ENCODE peak calls at places on chromosomes 5 and 9, in nine cellular contexts. L is left ventricle myocardium inferior, Z is neural progenitor cell, R is body of pancreas, T is heart right ventricle, A is colonic mucosa, J is fibroblast of lung, X is upper lobe of right lung, S is PC-3. P is an unnamed sample. For H3K36me3 and H3K27me3, the result is how much of the 10 kb centered on the place peaks cover.

GRCh38 chr9:131276107-131276888 is at the start of gene FAM78A:
- DNase-seq in J (peak), R (no peak), L (peak), T (peak), Z (peak), S (no peak), A (no peak), X (peak), P (no peak)

GRCh38 chr5:163770625-163771024 is 265.2 kb downstream of the MAT2B start:
- DNase-seq in Z (no peak), A (no peak), L (no peak), J (no peak), X (no peak), R (no peak), S (no peak), T (no peak), P (no peak)

GRCh38 chr5:36943584-36943983 is 67.0 kb downstream of the NIPBL start:
- DNase-seq in Z (no peak), X (no peak), T (no peak), J (no peak), A (no peak), R (no peak), L (no peak), S (no peak), P (no peak)

GRCh38 chr9:137313956-137314560 is 12.0 kb upstream of the NRARP start:
- DNase-seq in J (no peak), A (no peak), S (no peak), X (peak), L (peak), T (no peak), Z (peak), R (peak), P (no peak)

GRCh38 chr5:128213340-128213739 is 129.8 kb downstream of the SLC12A2 start:
- DNase-seq in L (no peak), T (no peak), S (peak), Z (peak), A (peak), R (peak), J (peak), X (no peak), P (peak)

GRCh38 chr9:31574006-31574750 is 810.3 kb upstream of the ACO1 start:
- DNase-seq in Z (no peak), X (no peak), A (no peak), J (peak), T (no peak), L (no peak), R (no peak), S (peak), P (peak)

GRCh38 chr5:34717426-34718327 is 61.5 kb downstream of the RAI14 start:
- DNase-seq in Z (peak), A (no peak), S (peak), T (no peak), L (no peak), J (peak), R (no peak), X (no peak), P (peak)

GRCh38 chr5:33781286-33781685 is 110.5 kb downstream of the ADAMTS12 start:
- DNase-seq in S (peak), T (no peak), L (no peak), X (no peak), R (no peak), A (no peak), J (peak), Z (peak), P (no peak)

GRCh38 chr9:92004045-92004392 is 54.0 kb upstream of the ROR2 start:
- DNase-seq in A (no peak), Z (no peak), R (no peak), L (no peak), J (no peak), T (no peak), X (no peak), S (no peak), P (no peak)

GRCh38 chr5:76789991-76790571 is 28.7 kb upstream of the F2RL1 start:
- DNase-seq in J (peak), X (no peak), R (no peak), S (no peak), T (no peak), Z (no peak), A (no peak), L (no peak), P (peak)

GRCh38 chr5:14714706-14715105 is 50.2 kb downstream of the OTULIN start:
- DNase-seq in X (no peak), J (no peak), A (no peak), Z (no peak), T (no peak), L (no peak), R (no peak), S (peak), P (peak)

GRCh38 chr5:108818613-108819272 is 71.0 kb downstream of the FER start:
- DNase-seq in S (peak), A (no peak), J (peak), X (no peak), Z (no peak), R (no peak), T (no peak), L (no peak), P (peak)

GRCh38 chr5:167634432-167634831 is 657.0 kb upstream of the WWC1 start:
- DNase-seq in X (no peak), L (no peak), A (no peak), R (no peak), Z (no peak), S (no peak), T (no peak), J (peak), P (peak)

GRCh38 chr5:22372376-22372775 is 480.8 kb downstream of the CDH12 start:
- DNase-seq in L (no peak), A (no peak), T (no peak), S (peak), Z (no peak), R (no peak), X (no peak), J (peak), P (peak)

GRCh38 chr5:98927988-98928801 is 612 bp downstream of the CHD1 start:
- DNase-seq in R (peak), S (peak), A (peak), Z (peak), T (peak), J (peak), X (peak), L (peak), P (peak)

GRCh38 chr9:110330484-110331115 is 7.1 kb downstream of the TXNDC8 start:
- DNase-seq in J (peak), L (no peak), R (no peak), X (no peak), A (no peak), T (no peak), S (no peak), Z (no peak), P (no peak)

GRCh38 chr9:131709741-131710499 is 30.0 kb downstream of the RAPGEF1 start:
- DNase-seq in T (no peak), L (no peak), A (no peak), S (no peak), Z (peak), J (peak), R (no peak), X (no peak), P (peak)

GRCh38 chr9:133763272-133764183 is 25.4 kb upstream of the SARDH start:
- DNase-seq in Z (no peak), R (no peak), L (no peak), A (no peak), X (peak), T (no peak), J (peak), S (no peak), P (no peak)

GRCh38 chr9:116045083-116045482 is 108.5 kb upstream of the PAPPA start:
- DNase-seq in R (no peak), X (no peak), A (no peak), J (no peak), T (no peak), S (no peak), L (no peak), Z (no peak), P (no peak)

GRCh38 chr5:5736007-5736406 is 313.5 kb downstream of the ICE1 start:
- DNase-seq in L (no peak), R (no peak), A (no peak), J (no peak), X (no peak), T (no peak), Z (no peak), S (no peak), P (no peak)

GRCh38 chr9:5853005-5853404 is 20.1 kb upstream of the ERMP1 start:
- DNase-seq in Z (no peak), A (no peak), X (no peak), T (no peak), R (no peak), J (no peak), L (no peak), S (no peak), P (no peak)

GRCh38 chr9:1337169-1337568 is 287.0 kb downstream of the DMRT2 start:
- DNase-seq in T (no peak), J (no peak), S (peak), X (no peak), A (no peak), R (no peak), L (no peak), Z (no peak), P (peak)

GRCh38 chr5:96026334-96027065 is 64.8 kb upstream of the ELL2 start:
- DNase-seq in L (no peak), A (no peak), X (no peak), S (peak), Z (no peak), J (peak), R (no peak), T (no peak), P (peak)

GRCh38 chr9:97243606-97244005 is 63.9 kb upstream of the CCDC180 start:
- DNase-seq in T (no peak), X (no peak), L (no peak), Z (no peak), S (no peak), A (no peak), J (peak), R (no peak), P (no peak)

GRCh38 chr9:1647776-1648175 is 367.4 kb upstream of the SMARCA2 start:
- DNase-seq in L (no peak), Z (no peak), T (no peak), A (no peak), R (no peak), X (no peak), J (no peak), S (peak), P (peak)

GRCh38 chr9:16213781-16214515 is 656.5 kb downstream of the BNC2 start:
- DNase-seq in T (peak), L (peak), A (peak), S (peak), Z (no peak), J (peak), X (no peak), R (peak), P (peak)

GRCh38 chr5:57004800-57005199 is 52.9 kb upstream of the MIER3 start:
- DNase-seq in A (no peak), S (peak), X (no peak), T (no peak), L (no peak), Z (no peak), J (no peak), R (no peak), P (peak)

GRCh38 chr9:91864372-91864771 is 85.7 kb downstream of the ROR2 start:
- DNase-seq in S (no peak), Z (no peak), L (no peak), J (peak), X (no peak), T (no peak), R (no peak), A (no peak), P (no peak)

GRCh38 chr5:67350600-67351315 is 154.2 kb upstream of the CD180 start:
- DNase-seq in L (no peak), T (no peak), Z (no peak), R (no peak), A (no peak), X (no peak), J (no peak), S (no peak), P (no peak)

GRCh38 chr9:83655433-83655832 is 32.5 kb downstream of the IDNK start:
- DNase-seq in S (no peak), L (no peak), X (no peak), Z (no peak), J (no peak), A (peak), R (no peak), T (no peak), P (no peak)

GRCh38 chr9:83651558-83651957 is 28.6 kb downstream of the IDNK start:
- DNase-seq in R (no peak), T (no peak), Z (no peak), J (no peak), X (no peak), A (no peak), S (no peak), L (no peak), P (no peak)

GRCh38 chr9:83656032-83656680 is 33.2 kb downstream of the IDNK start:
- DNase-seq in Z (no peak), L (no peak), T (no peak), S (no peak), A (no peak), R (no peak), X (no peak), J (no peak), P (no peak)

GRCh38 chr9:83662933-83663332 is 40.0 kb downstream of the IDNK start:
- DNase-seq in S (no peak), J (no peak), A (no peak), X (no peak), L (no peak), R (no peak), Z (no peak), T (no peak), P (no peak)

GRCh38 chr9:83656952-83657351 is 34.0 kb downstream of the IDNK start:
- DNase-seq in X (no peak), T (no peak), A (no peak), R (no peak), L (no peak), J (no peak), Z (no peak), S (no peak), P (no peak)
- H3K36me3 ChIP-seq in X (half or more), T (under half), A (under half), R (under half), L (half or more), J (under half), Z (under half), S (half or more), P (under half)

GRCh38 chr5:140855772-140856674 is at the start of gene PCDHA10:
- DNase-seq in Z (peak), L (no peak), A (no peak), R (no peak), S (no peak), J (no peak), T (no peak), X (no peak), P (peak)
- TF ChIP-seq CTCF in Z (peak), L (peak), A (no peak), R (peak), S (peak), J (no peak), T (no peak), X (peak), P (no peak)

DNA sequence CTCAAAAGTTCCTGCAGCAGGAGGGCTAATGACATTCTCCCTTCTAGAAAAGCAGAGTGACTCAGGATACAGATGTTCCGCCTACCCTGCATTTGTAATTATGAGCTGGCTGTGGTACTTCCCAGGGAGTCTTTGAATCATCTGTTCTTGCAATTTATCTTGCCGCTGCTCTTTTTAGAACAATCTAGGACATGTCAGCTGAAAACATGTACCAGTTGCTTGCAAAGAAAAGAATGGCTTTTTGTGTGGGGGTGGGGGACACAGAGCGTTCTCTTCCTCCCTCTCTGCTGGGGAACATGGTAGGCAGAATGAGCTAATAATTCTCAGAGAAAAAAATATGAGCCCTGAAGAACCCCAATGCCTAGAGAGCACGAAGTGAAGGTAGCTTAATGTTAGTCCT is 51.7 kb upstream of the TUT7 start:
- DNase-seq in J (peak), R (peak), X (no peak), S (peak), Z (peak), A (no peak), T (no peak), L (no peak), P (peak)
- H3K27me3 ChIP-seq in J (under half), R (under half), X (under half), S (under half), Z (under half), A (under half), T (under half), L (under half), P (under half)

GRCh38 chr5:10831416-10831815 is 70.4 kb upstream of the DAP start:
- DNase-seq in Z (no peak), S (peak), X (no peak), R (no peak), T (no peak), A (no peak), J (peak), L (no peak), P (peak)

GRCh38 chr5:10832987-10833386 is 72.0 kb upstream of the DAP start:
- DNase-seq in J (peak), L (no peak), S (no peak), R (no peak), X (no peak), T (no peak), A (no peak), Z (no peak), P (no peak)

GRCh38 chr5:10834695-10835094 is 73.7 kb upstream of the DAP start:
- DNase-seq in T (no peak), J (no peak), X (no peak), R (no peak), S (no peak), A (no peak), L (no peak), Z (no peak), P (no peak)

GRCh38 chr5:10828241-10828640 is 67.2 kb upstream of the DAP start:
- DNase-seq in J (peak), Z (no peak), A (no peak), S (peak), L (no peak), R (no peak), X (no peak), T (no peak), P (no peak)

GRCh38 chr5:10832421-10832820 is 71.4 kb upstream of the DAP start:
- DNase-seq in A (no peak), J (peak), T (no peak), S (no peak), L (no peak), Z (no peak), R (no peak), X (no peak), P (no peak)
- H3K36me3 ChIP-seq in A (under half), J (under half), T (under half), S (under half), L (under half), Z (under half), R (under half), X (under half), P (under half)

GRCh38 chr9:2955616-2956015 is 111.7 kb upstream of the PUM3 start:
- DNase-seq in R (no peak), T (no peak), Z (no peak), L (no peak), S (no peak), A (no peak), J (no peak), X (no peak), P (no peak)
- TF ChIP-seq CTCF in R (no peak), T (no peak), Z (peak), L (no peak), S (no peak), A (no peak), J (no peak), X (no peak), P (no peak)

DNA sequence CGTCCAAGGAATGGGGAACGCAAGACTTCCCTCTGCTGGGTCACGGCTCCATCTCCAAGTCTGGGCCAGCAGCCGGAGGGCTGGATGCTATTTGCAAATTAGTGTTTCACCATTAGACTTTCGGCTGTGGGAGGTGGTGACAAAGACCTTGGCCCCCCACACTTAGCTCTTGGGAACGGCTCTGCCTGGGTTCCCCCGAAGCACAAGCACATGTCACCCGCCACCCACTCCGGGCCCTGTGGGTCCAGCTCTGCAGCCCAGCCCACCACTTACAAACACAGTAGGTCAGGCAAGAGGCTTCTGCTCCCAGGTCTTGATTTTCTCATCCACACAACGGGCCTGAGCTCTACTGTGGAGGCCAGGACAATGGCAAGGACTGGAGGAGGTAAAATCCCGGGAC is 25.8 kb upstream of the TMEM250 start:
- DNase-seq in R (no peak), Z (no peak), J (no peak), A (no peak), X (no peak), T (no peak), S (no peak), L (no peak), P (no peak)
- H3K27me3 ChIP-seq in R (under half), Z (under half), J (under half), A (under half), X (half or more), T (half or more), S (under half), L (half or more), P (under half)

DNA sequence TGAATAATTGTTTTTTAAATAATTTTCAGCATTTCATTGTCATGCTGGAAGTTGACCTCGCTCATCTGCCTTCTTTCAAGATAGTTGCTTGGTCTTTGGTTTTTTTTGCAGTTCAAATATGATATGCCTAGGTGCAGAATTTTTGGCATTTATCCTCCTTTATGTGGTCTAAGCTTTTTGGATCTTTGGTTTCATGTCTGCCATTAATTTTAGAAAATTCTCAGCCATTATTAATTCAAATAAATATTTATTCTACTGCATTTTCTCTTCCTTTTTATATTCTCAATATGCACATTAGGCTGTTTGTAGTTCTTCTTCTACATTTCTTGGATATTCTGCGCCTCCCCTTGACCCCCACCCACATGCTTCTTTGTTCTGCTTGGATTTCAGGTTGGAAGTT is 63.6 kb downstream of the PHF2 start:
- DNase-seq in T (no peak), X (no peak), R (no peak), A (no peak), J (no peak), Z (no peak), S (no peak), L (no peak), P (no peak)
- H3K36me3 ChIP-seq in T (under half), X (under half), R (under half), A (under half), J (under half), Z (under half), S (under half), L (half or more), P (under half)

GRCh38 chr5:81239613-81240012 is 6.5 kb downstream of the CKMT2 start:
- DNase-seq in S (no peak), R (no peak), A (no peak), J (no peak), L (no peak), Z (no peak), T (no peak), X (no peak), P (no peak)
- TF ChIP-seq CTCF in S (no peak), R (no peak), A (no peak), J (no peak), L (peak), Z (no peak), T (no peak), X (no peak), P (peak)

GRCh38 chr5:179346401-179346800 is 1.1 kb upstream of the ADAMTS2 start:
- DNase-seq in Z (no peak), A (no peak), T (no peak), X (no peak), L (no peak), S (no peak), R (no peak), J (peak), P (no peak)
- H3K27me3 ChIP-seq in Z (half or more), A (under half), T (half or more), X (under half), L (half or more), S (half or more), R (under half), J (under half), P (under half)

P was measured in bronchial epithelial cell.